ENCODE peak calls at places on chromosomes 11 and 22, in nine cellular contexts. One of them, this sample, is unnamed.

GRCh38 chr11:98260983-98261382 is 759.8 kb upstream of the CNTN5 start:
- ATAC-seq in activated naive CD4-positive, alpha-beta T cell treated with anti-CD3 and anti-CD28 coated beads, Interleukin-2, amount 50 U/mL, for 72 hours: no peak
- ATAC-seq in body of pancreas: no peak
- ATAC-seq in activated T-cell treated with anti-CD3 and anti-CD28 coated beads, Interleukin-2, amount 50 U/mL, for 4 hours: no peak
- ATAC-seq in right cardiac atrium: no peak
- ATAC-seq in activated CD4-positive, alpha-beta T cell treated with anti-CD3 and anti-CD28 coated beads for 36 hours: no peak
- ATAC-seq in left lung: no peak
- ATAC-seq in WTC11: no peak
- ATAC-seq in mucosa of descending colon: no peak
- ATAC-seq in this sample: no peak

GRCh38 chr22:32660292-32660691 is 141.2 kb upstream of the TIMP3 start:
- ATAC-seq in body of pancreas: peak
- ATAC-seq in activated T-cell treated with anti-CD3 and anti-CD28 coated beads, Interleukin-2, amount 50 U/mL, for 4 hours: peak
- ATAC-seq in activated naive CD4-positive, alpha-beta T cell treated with anti-CD3 and anti-CD28 coated beads, Interleukin-2, amount 50 U/mL, for 72 hours: no peak
- ATAC-seq in mucosa of descending colon: peak
- ATAC-seq in WTC11: peak
- ATAC-seq in activated CD4-positive, alpha-beta T cell treated with anti-CD3 and anti-CD28 coated beads for 36 hours: peak
- ATAC-seq in right cardiac atrium: peak
- ATAC-seq in left lung: peak
- ATAC-seq in this sample: peak

GRCh38 chr11:69559181-69559580 is 77.7 kb downstream of the LINC01488 start:
- ATAC-seq in activated CD4-positive, alpha-beta T cell treated with anti-CD3 and anti-CD28 coated beads for 36 hours: no peak
- ATAC-seq in activated T-cell treated with anti-CD3 and anti-CD28 coated beads, Interleukin-2, amount 50 U/mL, for 4 hours: no peak
- ATAC-seq in left lung: no peak
- ATAC-seq in mucosa of descending colon: no peak
- ATAC-seq in right cardiac atrium: no peak
- ATAC-seq in activated naive CD4-positive, alpha-beta T cell treated with anti-CD3 and anti-CD28 coated beads, Interleukin-2, amount 50 U/mL, for 72 hours: no peak
- ATAC-seq in body of pancreas: no peak
- ATAC-seq in WTC11: no peak
- ATAC-seq in this sample: no peak

GRCh38 chr22:32044913-32045312 is 1.9 kb downstream of the SLC5A1 start:
- ATAC-seq in right cardiac atrium: peak
- ATAC-seq in left lung: peak
- ATAC-seq in activated CD4-positive, alpha-beta T cell treated with anti-CD3 and anti-CD28 coated beads for 36 hours: no peak
- ATAC-seq in WTC11: no peak
- ATAC-seq in activated naive CD4-positive, alpha-beta T cell treated with anti-CD3 and anti-CD28 coated beads, Interleukin-2, amount 50 U/mL, for 72 hours: no peak
- ATAC-seq in mucosa of descending colon: peak
- ATAC-seq in activated T-cell treated with anti-CD3 and anti-CD28 coated beads, Interleukin-2, amount 50 U/mL, for 4 hours: no peak
- ATAC-seq in body of pancreas: peak
- ATAC-seq in this sample: no peak

GRCh38 chr11:119323532-119324033 is 6.7 kb upstream of the MCAM start:
- ATAC-seq in WTC11: peak
- ATAC-seq in body of pancreas: no peak
- ATAC-seq in right cardiac atrium: no peak
- ATAC-seq in activated CD4-positive, alpha-beta T cell treated with anti-CD3 and anti-CD28 coated beads for 36 hours: peak
- ATAC-seq in activated naive CD4-positive, alpha-beta T cell treated with anti-CD3 and anti-CD28 coated beads, Interleukin-2, amount 50 U/mL, for 72 hours: peak
- ATAC-seq in activated T-cell treated with anti-CD3 and anti-CD28 coated beads, Interleukin-2, amount 50 U/mL, for 4 hours: peak
- ATAC-seq in mucosa of descending colon: peak
- ATAC-seq in left lung: peak
- ATAC-seq in this sample: no peak

GRCh38 chr11:16758382-16759024 is 20.1 kb downstream of the C11orf58 start:
- ATAC-seq in body of pancreas: no peak
- ATAC-seq in activated T-cell treated with anti-CD3 and anti-CD28 coated beads, Interleukin-2, amount 50 U/mL, for 4 hours: no peak
- ATAC-seq in right cardiac atrium: peak
- ATAC-seq in left lung: peak
- ATAC-seq in activated naive CD4-positive, alpha-beta T cell treated with anti-CD3 and anti-CD28 coated beads, Interleukin-2, amount 50 U/mL, for 72 hours: no peak
- ATAC-seq in mucosa of descending colon: no peak
- ATAC-seq in activated CD4-positive, alpha-beta T cell treated with anti-CD3 and anti-CD28 coated beads for 36 hours: no peak
- ATAC-seq in WTC11: peak
- ATAC-seq in this sample: peak

GRCh38 chr11:61810671-61811175 is 6.1 kb downstream of the FADS1 start:
- ATAC-seq in left lung: no peak
- ATAC-seq in activated naive CD4-positive, alpha-beta T cell treated with anti-CD3 and anti-CD28 coated beads, Interleukin-2, amount 50 U/mL, for 72 hours: no peak
- ATAC-seq in right cardiac atrium: no peak
- ATAC-seq in body of pancreas: no peak
- ATAC-seq in activated CD4-positive, alpha-beta T cell treated with anti-CD3 and anti-CD28 coated beads for 36 hours: no peak
- ATAC-seq in mucosa of descending colon: no peak
- ATAC-seq in WTC11: no peak
- ATAC-seq in activated T-cell treated with anti-CD3 and anti-CD28 coated beads, Interleukin-2, amount 50 U/mL, for 4 hours: no peak
- ATAC-seq in this sample: no peak

GRCh38 chr11:102163368-102163767 is 53.1 kb downstream of the YAP1 start:
- ATAC-seq in mucosa of descending colon: no peak
- ATAC-seq in activated T-cell treated with anti-CD3 and anti-CD28 coated beads, Interleukin-2, amount 50 U/mL, for 4 hours: no peak
- ATAC-seq in activated CD4-positive, alpha-beta T cell treated with anti-CD3 and anti-CD28 coated beads for 36 hours: no peak
- ATAC-seq in right cardiac atrium: no peak
- ATAC-seq in WTC11: no peak
- ATAC-seq in activated naive CD4-positive, alpha-beta T cell treated with anti-CD3 and anti-CD28 coated beads, Interleukin-2, amount 50 U/mL, for 72 hours: no peak
- ATAC-seq in body of pancreas: no peak
- ATAC-seq in left lung: no peak
- ATAC-seq in this sample: no peak

GRCh38 chr22:48045369-48045768 is 1282.9 kb downstream of the TBC1D22A start:
- ATAC-seq in WTC11: no peak
- ATAC-seq in activated naive CD4-positive, alpha-beta T cell treated with anti-CD3 and anti-CD28 coated beads, Interleukin-2, amount 50 U/mL, for 72 hours: no peak
- ATAC-seq in mucosa of descending colon: peak
- ATAC-seq in activated CD4-positive, alpha-beta T cell treated with anti-CD3 and anti-CD28 coated beads for 36 hours: no peak
- ATAC-seq in left lung: no peak
- ATAC-seq in activated T-cell treated with anti-CD3 and anti-CD28 coated beads, Interleukin-2, amount 50 U/mL, for 4 hours: no peak
- ATAC-seq in right cardiac atrium: no peak
- ATAC-seq in body of pancreas: no peak
- ATAC-seq in this sample: no peak

GRCh38 chr11:72925656-72926055 is 111.4 kb downstream of the ATG16L2 start:
- ATAC-seq in right cardiac atrium: peak
- ATAC-seq in mucosa of descending colon: no peak
- ATAC-seq in left lung: no peak
- ATAC-seq in activated CD4-positive, alpha-beta T cell treated with anti-CD3 and anti-CD28 coated beads for 36 hours: no peak
- ATAC-seq in body of pancreas: no peak
- ATAC-seq in WTC11: no peak
- ATAC-seq in activated T-cell treated with anti-CD3 and anti-CD28 coated beads, Interleukin-2, amount 50 U/mL, for 4 hours: no peak
- ATAC-seq in activated naive CD4-positive, alpha-beta T cell treated with anti-CD3 and anti-CD28 coated beads, Interleukin-2, amount 50 U/mL, for 72 hours: no peak
- ATAC-seq in this sample: no peak

GRCh38 chr22:25645964-25646363 is 81.5 kb downstream of the GRK3 start:
- ATAC-seq in right cardiac atrium: no peak
- ATAC-seq in activated naive CD4-positive, alpha-beta T cell treated with anti-CD3 and anti-CD28 coated beads, Interleukin-2, amount 50 U/mL, for 72 hours: peak
- ATAC-seq in body of pancreas: no peak
- ATAC-seq in mucosa of descending colon: peak
- ATAC-seq in activated CD4-positive, alpha-beta T cell treated with anti-CD3 and anti-CD28 coated beads for 36 hours: no peak
- ATAC-seq in activated T-cell treated with anti-CD3 and anti-CD28 coated beads, Interleukin-2, amount 50 U/mL, for 4 hours: no peak
- ATAC-seq in left lung: no peak
- ATAC-seq in WTC11: no peak
- ATAC-seq in this sample: no peak

GRCh38 chr11:12118940-12119339 is 8.6 kb downstream of the MICAL2 start:
- ATAC-seq in body of pancreas: no peak
- ATAC-seq in activated T-cell treated with anti-CD3 and anti-CD28 coated beads, Interleukin-2, amount 50 U/mL, for 4 hours: no peak
- ATAC-seq in activated naive CD4-positive, alpha-beta T cell treated with anti-CD3 and anti-CD28 coated beads, Interleukin-2, amount 50 U/mL, for 72 hours: no peak
- ATAC-seq in right cardiac atrium: no peak
- ATAC-seq in mucosa of descending colon: peak
- ATAC-seq in left lung: no peak
- ATAC-seq in activated CD4-positive, alpha-beta T cell treated with anti-CD3 and anti-CD28 coated beads for 36 hours: no peak
- ATAC-seq in WTC11: no peak
- ATAC-seq in this sample: no peak

GRCh38 chr11:18321622-18321990 is 334 bp downstream of the HPS5 start:
- ATAC-seq in activated naive CD4-positive, alpha-beta T cell treated with anti-CD3 and anti-CD28 coated beads, Interleukin-2, amount 50 U/mL, for 72 hours: peak
- ATAC-seq in mucosa of descending colon: peak
- ATAC-seq in right cardiac atrium: peak
- ATAC-seq in WTC11: peak
- ATAC-seq in activated CD4-positive, alpha-beta T cell treated with anti-CD3 and anti-CD28 coated beads for 36 hours: peak
- ATAC-seq in body of pancreas: no peak
- ATAC-seq in activated T-cell treated with anti-CD3 and anti-CD28 coated beads, Interleukin-2, amount 50 U/mL, for 4 hours: peak
- ATAC-seq in left lung: peak
- ATAC-seq in this sample: peak

GRCh38 chr11:15236514-15236913 is 121.8 kb downstream of the INSC start:
- ATAC-seq in WTC11: peak
- ATAC-seq in activated naive CD4-positive, alpha-beta T cell treated with anti-CD3 and anti-CD28 coated beads, Interleukin-2, amount 50 U/mL, for 72 hours: no peak
- ATAC-seq in left lung: no peak
- ATAC-seq in right cardiac atrium: no peak
- ATAC-seq in mucosa of descending colon: no peak
- ATAC-seq in activated CD4-positive, alpha-beta T cell treated with anti-CD3 and anti-CD28 coated beads for 36 hours: no peak
- ATAC-seq in body of pancreas: no peak
- ATAC-seq in activated T-cell treated with anti-CD3 and anti-CD28 coated beads, Interleukin-2, amount 50 U/mL, for 4 hours: no peak
- ATAC-seq in this sample: no peak

GRCh38 chr22:37133304-37134018 is 16.3 kb downstream of the IL2RB start:
- ATAC-seq in activated CD4-positive, alpha-beta T cell treated with anti-CD3 and anti-CD28 coated beads for 36 hours: no peak
- ATAC-seq in activated naive CD4-positive, alpha-beta T cell treated with anti-CD3 and anti-CD28 coated beads, Interleukin-2, amount 50 U/mL, for 72 hours: no peak
- ATAC-seq in WTC11: no peak
- ATAC-seq in left lung: no peak
- ATAC-seq in body of pancreas: no peak
- ATAC-seq in mucosa of descending colon: peak
- ATAC-seq in right cardiac atrium: no peak
- ATAC-seq in activated T-cell treated with anti-CD3 and anti-CD28 coated beads, Interleukin-2, amount 50 U/mL, for 4 hours: no peak
- ATAC-seq in this sample: no peak

GRCh38 chr22:17939011-17939410 is 85.3 kb downstream of the MICAL3 start:
- ATAC-seq in body of pancreas: peak
- ATAC-seq in activated CD4-positive, alpha-beta T cell treated with anti-CD3 and anti-CD28 coated beads for 36 hours: no peak
- ATAC-seq in WTC11: no peak
- ATAC-seq in mucosa of descending colon: no peak
- ATAC-seq in right cardiac atrium: no peak
- ATAC-seq in activated T-cell treated with anti-CD3 and anti-CD28 coated beads, Interleukin-2, amount 50 U/mL, for 4 hours: no peak
- ATAC-seq in left lung: no peak
- ATAC-seq in activated naive CD4-positive, alpha-beta T cell treated with anti-CD3 and anti-CD28 coated beads, Interleukin-2, amount 50 U/mL, for 72 hours: no peak
- ATAC-seq in this sample: no peak

GRCh38 chr11:46541593-46542371 is 52.0 kb downstream of the AMBRA1 start:
- ATAC-seq in left lung: peak
- ATAC-seq in mucosa of descending colon: peak
- ATAC-seq in body of pancreas: peak
- ATAC-seq in right cardiac atrium: peak
- ATAC-seq in activated CD4-positive, alpha-beta T cell treated with anti-CD3 and anti-CD28 coated beads for 36 hours: no peak
- ATAC-seq in WTC11: no peak
- ATAC-seq in activated naive CD4-positive, alpha-beta T cell treated with anti-CD3 and anti-CD28 coated beads, Interleukin-2, amount 50 U/mL, for 72 hours: no peak
- ATAC-seq in activated T-cell treated with anti-CD3 and anti-CD28 coated beads, Interleukin-2, amount 50 U/mL, for 4 hours: no peak
- ATAC-seq in this sample: no peak

GRCh38 chr11:88489030-88489429 is 151.5 kb upstream of the CTSC start:
- ATAC-seq in activated CD4-positive, alpha-beta T cell treated with anti-CD3 and anti-CD28 coated beads for 36 hours: no peak
- ATAC-seq in left lung: no peak
- ATAC-seq in activated T-cell treated with anti-CD3 and anti-CD28 coated beads, Interleukin-2, amount 50 U/mL, for 4 hours: no peak
- ATAC-seq in body of pancreas: no peak
- ATAC-seq in mucosa of descending colon: no peak
- ATAC-seq in activated naive CD4-positive, alpha-beta T cell treated with anti-CD3 and anti-CD28 coated beads, Interleukin-2, amount 50 U/mL, for 72 hours: no peak
- ATAC-seq in right cardiac atrium: no peak
- ATAC-seq in WTC11: no peak
- ATAC-seq in this sample: no peak

GRCh38 chr11:60634151-60634550 is 65.3 kb upstream of the MS4A8 start:
- ATAC-seq in left lung: peak
- ATAC-seq in body of pancreas: no peak
- ATAC-seq in mucosa of descending colon: peak
- ATAC-seq in activated T-cell treated with anti-CD3 and anti-CD28 coated beads, Interleukin-2, amount 50 U/mL, for 4 hours: no peak
- ATAC-seq in right cardiac atrium: no peak
- ATAC-seq in activated naive CD4-positive, alpha-beta T cell treated with anti-CD3 and anti-CD28 coated beads, Interleukin-2, amount 50 U/mL, for 72 hours: no peak
- ATAC-seq in WTC11: peak
- ATAC-seq in activated CD4-positive, alpha-beta T cell treated with anti-CD3 and anti-CD28 coated beads for 36 hours: no peak
- ATAC-seq in this sample: no peak

GRCh38 chr22:39148727-39149535 is 3.5 kb downstream of the CBX7 start:
- ATAC-seq in WTC11: peak
- ATAC-seq in activated T-cell treated with anti-CD3 and anti-CD28 coated beads, Interleukin-2, amount 50 U/mL, for 4 hours: peak
- ATAC-seq in left lung: no peak
- ATAC-seq in activated CD4-positive, alpha-beta T cell treated with anti-CD3 and anti-CD28 coated beads for 36 hours: peak
- ATAC-seq in mucosa of descending colon: no peak
- ATAC-seq in activated naive CD4-positive, alpha-beta T cell treated with anti-CD3 and anti-CD28 coated beads, Interleukin-2, amount 50 U/mL, for 72 hours: no peak
- ATAC-seq in right cardiac atrium: no peak
- ATAC-seq in body of pancreas: no peak
- ATAC-seq in this sample: peak

This sample was measured in activated T-helper 17 cell treated with anti-CD3 and anti-CD28 coated beads, Interleukin-2, amount 50 U/mL, for 72 hours.